ENCODE peak calls at places on chromosomes 5 and 9, in four cellular contexts. One of them, this sample, is unnamed.
A peak's percentile ranks its signal among the peaks of the same experiment; 100 is the strongest.

GRCh38 chr9:84556556-84556955 is 113.0 kb upstream of the NTRK2 start:
- DNase-seq in amniotic epithelial cell: no peak
- DNase-seq in SK-N-MC: no peak
- DNase-seq in globus pallidus: no peak
- DNase-seq in this sample: no peak

GRCh38 chr5:111389390-111390082 is 122.8 kb downstream of the STARD4 start:
- DNase-seq in amniotic epithelial cell: peak; percentile 88
- DNase-seq in globus pallidus: no peak
- DNase-seq in SK-N-MC: no peak
- DNase-seq in this sample: peak; percentile 46

GRCh38 chr9:105150991-105151685 is 93.3 kb upstream of the SLC44A1 start:
- DNase-seq in amniotic epithelial cell: peak; percentile 59
- DNase-seq in globus pallidus: no peak
- DNase-seq in SK-N-MC: no peak
- DNase-seq in this sample: peak; percentile 24

GRCh38 chr9:22103650-22104575 is 94.8 kb upstream of the CDKN2B start:
- DNase-seq in globus pallidus: no peak
- DNase-seq in SK-N-MC: no peak
- DNase-seq in amniotic epithelial cell: peak; percentile 84
- DNase-seq in this sample: peak; percentile 81

GRCh38 chr9:126915281-126915816 is 767 bp downstream of the RALGPS1 start:
- DNase-seq in SK-N-MC: no peak
- DNase-seq in globus pallidus: peak; percentile 31
- DNase-seq in amniotic epithelial cell: no peak
- DNase-seq in this sample: no peak

GRCh38 chr9:112041536-112042243 is 133.4 kb downstream of the SUSD1 start:
- DNase-seq in amniotic epithelial cell: peak; percentile 99
- DNase-seq in globus pallidus: no peak
- DNase-seq in SK-N-MC: no peak
- DNase-seq in this sample: peak; percentile 97

GRCh38 chr5:176474476-176474875 is 26.3 kb downstream of the FAF2 start:
- DNase-seq in amniotic epithelial cell: peak; percentile 63
- DNase-seq in SK-N-MC: peak; percentile 39
- DNase-seq in globus pallidus: no peak
- DNase-seq in this sample: peak; percentile 70

GRCh38 chr5:137264573-137264972 is 234.6 kb downstream of the SPOCK1 start:
- DNase-seq in SK-N-MC: no peak
- DNase-seq in amniotic epithelial cell: no peak
- DNase-seq in globus pallidus: no peak
- DNase-seq in this sample: peak; percentile 35

GRCh38 chr9:138123086-138123485 is 245.5 kb downstream of the CACNA1B start:
- DNase-seq in SK-N-MC: no peak
- DNase-seq in amniotic epithelial cell: no peak
- DNase-seq in globus pallidus: no peak
- DNase-seq in this sample: no peak

GRCh38 chr5:76692651-76693050 is 23.3 kb upstream of the F2R start:
- DNase-seq in globus pallidus: no peak
- DNase-seq in SK-N-MC: no peak
- DNase-seq in amniotic epithelial cell: no peak
- DNase-seq in this sample: no peak

GRCh38 chr5:163724305-163724704 is 218.9 kb downstream of the MAT2B start:
- DNase-seq in globus pallidus: no peak
- DNase-seq in SK-N-MC: no peak
- DNase-seq in amniotic epithelial cell: no peak
- DNase-seq in this sample: no peak

GRCh38 chr5:9194509-9194908 is 351.4 kb downstream of the SEMA5A start:
- DNase-seq in globus pallidus: no peak
- DNase-seq in amniotic epithelial cell: peak; percentile 6
- DNase-seq in SK-N-MC: no peak
- DNase-seq in this sample: no peak

GRCh38 chr5:143968071-143968878 is 156.3 kb downstream of the HMHB1 start:
- DNase-seq in amniotic epithelial cell: peak; percentile 93
- DNase-seq in globus pallidus: peak; percentile 5
- DNase-seq in SK-N-MC: no peak
- DNase-seq in this sample: peak; percentile 65

GRCh38 chr5:96651948-96652753 is 10.0 kb upstream of the CAST start:
- DNase-seq in SK-N-MC: no peak
- DNase-seq in amniotic epithelial cell: no peak
- DNase-seq in globus pallidus: peak; percentile 19
- DNase-seq in this sample: no peak

GRCh38 chr9:132356276-132356924 is 1.6 kb upstream of the SETX start:
- DNase-seq in globus pallidus: no peak
- DNase-seq in SK-N-MC: no peak
- DNase-seq in amniotic epithelial cell: no peak
- DNase-seq in this sample: no peak

GRCh38 chr5:179407191-179408175 is 62.2 kb upstream of the ADAMTS2 start:
- DNase-seq in SK-N-MC: no peak
- DNase-seq in amniotic epithelial cell: peak; percentile 60
- DNase-seq in globus pallidus: no peak
- DNase-seq in this sample: peak; percentile 48

GRCh38 chr5:113282470-113282869 is 152.3 kb downstream of the TSSK1B start:
- DNase-seq in amniotic epithelial cell: no peak
- DNase-seq in globus pallidus: no peak
- DNase-seq in SK-N-MC: no peak
- DNase-seq in this sample: no peak

GRCh38 chr5:123285122-123286011 is 137.8 kb downstream of the CEP120 start:
- DNase-seq in SK-N-MC: no peak
- DNase-seq in amniotic epithelial cell: peak; percentile 52
- DNase-seq in globus pallidus: no peak
- DNase-seq in this sample: peak; percentile 71